ENCODE peak calls at places on chromosomes 4 and X, in eight cellular contexts. M is A673, K is GM23338, W is fibroblast of the aortic adventitia, O is A549, Q is cardiac muscle cell, C is astrocyte of the spinal cord, L is fibroblast of lung. D is an unnamed sample.

GRCh38 chr4:177441061-177441802 is 1.0 kb downstream of the AGA start:
- DNase-seq in M (peak), K (peak), W (peak), O (peak), Q (peak), C (peak), L (peak), D (peak)

GRCh38 chr4:48225368-48226141 is 44.1 kb downstream of the TEC start:
- DNase-seq in M (no peak), K (peak), W (no peak), O (no peak), Q (no peak), C (no peak), L (no peak), D (no peak)

GRCh38 chr4:54320826-54321320 is 91.8 kb downstream of the PDGFRA start:
- DNase-seq in M (no peak), K (no peak), W (no peak), O (no peak), Q (no peak), C (no peak), L (no peak), D (no peak)

GRCh38 chrX:103629295-103630170 is 758 bp downstream of the TCEAL1 start:
- DNase-seq in M (peak), K (peak), W (peak), O (peak), Q (peak), C (peak), L (peak), D (peak)

GRCh38 chr4:171846232-171846631 is 33.0 kb downstream of the GALNTL6 start:
- DNase-seq in M (peak), K (peak), W (no peak), O (no peak), Q (peak), C (peak), L (peak), D (peak)

GRCh38 chr4:159791334-159791733 is 688.5 kb downstream of the RAPGEF2 start:
- DNase-seq in M (no peak), K (no peak), W (no peak), O (no peak), Q (no peak), C (no peak), L (no peak), D (no peak)

GRCh38 chrX:29274517-29274916 is 687.3 kb downstream of the IL1RAPL1 start:
- DNase-seq in M (no peak), K (no peak), W (no peak), O (no peak), Q (no peak), C (no peak), L (no peak), D (no peak)

GRCh38 chrX:70231666-70232065 is 2.8 kb upstream of the AWAT1 start:
- DNase-seq in M (no peak), K (no peak), W (no peak), O (no peak), Q (peak), C (no peak), L (no peak), D (peak)

GRCh38 chrX:149711545-149712236 is at the start of gene MAGEA11:
- DNase-seq in M (no peak), K (no peak), W (no peak), O (no peak), Q (no peak), C (no peak), L (no peak), D (no peak)

GRCh38 chr4:152534541-152535231 is 1.2 kb downstream of the FBXW7 start:
- DNase-seq in M (peak), K (peak), W (peak), O (no peak), Q (peak), C (peak), L (peak), D (peak)

GRCh38 chrX:54891573-54891972 is 29.1 kb upstream of the TRO start:
- DNase-seq in M (peak), K (peak), W (peak), O (peak), Q (peak), C (peak), L (peak), D (peak)

GRCh38 chr4:42555828-42556227 is 101.1 kb downstream of the ATP8A1 start:
- DNase-seq in M (no peak), K (no peak), W (peak), O (no peak), Q (peak), C (peak), L (peak), D (peak)

GRCh38 chr4:98711526-98711925 is 53.1 kb upstream of the TSPAN5 start:
- DNase-seq in M (no peak), K (no peak), W (no peak), O (no peak), Q (peak), C (peak), L (peak), D (no peak)

GRCh38 chr4:179417357-179417756 is 1975.1 kb upstream of the AGA start:
- DNase-seq in M (no peak), K (no peak), W (no peak), O (no peak), Q (no peak), C (no peak), L (peak), D (no peak)

GRCh38 chr4:15674926-15675325 is 6.7 kb upstream of the FAM200B start:
- DNase-seq in M (no peak), K (no peak), W (no peak), O (no peak), Q (no peak), C (no peak), L (no peak), D (no peak)

GRCh38 chrX:40155617-40156471 is 58.1 kb upstream of the BCOR start:
- DNase-seq in M (peak), K (peak), W (no peak), O (peak), Q (no peak), C (no peak), L (no peak), D (no peak)

GRCh38 chr4:64360664-64361398 is 48.4 kb downstream of the TECRL start:
- DNase-seq in M (no peak), K (no peak), W (no peak), O (no peak), Q (no peak), C (no peak), L (no peak), D (no peak)

GRCh38 chrX:54695816-54696487 is 102.1 kb downstream of the ITIH6 start:
- DNase-seq in M (no peak), K (no peak), W (no peak), O (no peak), Q (no peak), C (no peak), L (no peak), D (no peak)

GRCh38 chr4:13988347-13989265 is 361.1 kb upstream of the BOD1L1 start:
- DNase-seq in M (peak), K (no peak), W (peak), O (peak), Q (peak), C (peak), L (peak), D (peak)

GRCh38 chr4:186400676-186401075 is 134.7 kb downstream of the F11 start:
- DNase-seq in M (peak), K (no peak), W (no peak), O (no peak), Q (peak), C (peak), L (peak), D (peak)

GRCh38 chr4:40621592-40622512 is 7.8 kb downstream of the RBM47 start:
- DNase-seq in M (peak), K (peak), W (peak), O (peak), Q (peak), C (peak), L (peak), D (peak)

GRCh38 chr4:70838972-70839536 is 636 bp downstream of the GRSF1 start:
- DNase-seq in M (peak), K (peak), W (peak), O (peak), Q (peak), C (peak), L (peak), D (peak)

GRCh38 chr4:31261632-31262031 is 541.5 kb downstream of the PCDH7 start:
- DNase-seq in M (no peak), K (no peak), W (no peak), O (no peak), Q (no peak), C (no peak), L (no peak), D (no peak)

GRCh38 chrX:45850197-45850774 is 649.6 kb upstream of the DIPK2B start:
- DNase-seq in M (peak), K (peak), W (peak), O (no peak), Q (no peak), C (peak), L (peak), D (no peak)

GRCh38 chr4:185134176-185134869 is 8.7 kb upstream of the SLC25A4 start:
- DNase-seq in M (peak), K (peak), W (peak), O (peak), Q (peak), C (peak), L (peak), D (peak)

GRCh38 chrX:23332888-23333821 is 1.5 kb upstream of the PTCHD1 start:
- DNase-seq in M (no peak), K (peak), W (no peak), O (no peak), Q (no peak), C (no peak), L (no peak), D (no peak)

GRCh38 chr4:163245044-163245443 is 78.4 kb upstream of the NAF1 start:
- DNase-seq in M (peak), K (no peak), W (no peak), O (no peak), Q (no peak), C (no peak), L (no peak), D (no peak)

GRCh38 chrX:39813631-39814246 is 284.0 kb downstream of the BCOR start:
- DNase-seq in M (no peak), K (no peak), W (peak), O (no peak), Q (peak), C (peak), L (peak), D (peak)

GRCh38 chr4:144449623-144450022 is 196.3 kb upstream of the HHIP start:
- DNase-seq in M (no peak), K (no peak), W (peak), O (no peak), Q (peak), C (no peak), L (peak), D (peak)

GRCh38 chr4:154506253-154506652 is 14.7 kb upstream of the DCHS2 start:
- DNase-seq in M (peak), K (peak), W (peak), O (no peak), Q (peak), C (peak), L (peak), D (peak)

GRCh38 chrX:38431525-38431924 is 79.1 kb downstream of the OTC start:
- DNase-seq in M (no peak), K (no peak), W (no peak), O (no peak), Q (no peak), C (no peak), L (no peak), D (no peak)

GRCh38 chrX:131827935-131828334 is 195.2 kb upstream of the STK26 start:
- DNase-seq in M (peak), K (peak), W (peak), O (no peak), Q (peak), C (peak), L (no peak), D (peak)

GRCh38 chr4:40307627-40308497 is 27.3 kb upstream of the CHRNA9 start:
- DNase-seq in M (peak), K (peak), W (no peak), O (no peak), Q (no peak), C (no peak), L (no peak), D (no peak)

GRCh38 chrX:22095306-22095705 is 63.2 kb downstream of the PHEX start:
- DNase-seq in M (no peak), K (no peak), W (peak), O (no peak), Q (peak), C (peak), L (peak), D (peak)

GRCh38 chr4:185878633-185879032 is 66.6 kb upstream of the SORBS2 start:
- DNase-seq in M (no peak), K (no peak), W (no peak), O (no peak), Q (no peak), C (no peak), L (no peak), D (no peak)

DNA sequence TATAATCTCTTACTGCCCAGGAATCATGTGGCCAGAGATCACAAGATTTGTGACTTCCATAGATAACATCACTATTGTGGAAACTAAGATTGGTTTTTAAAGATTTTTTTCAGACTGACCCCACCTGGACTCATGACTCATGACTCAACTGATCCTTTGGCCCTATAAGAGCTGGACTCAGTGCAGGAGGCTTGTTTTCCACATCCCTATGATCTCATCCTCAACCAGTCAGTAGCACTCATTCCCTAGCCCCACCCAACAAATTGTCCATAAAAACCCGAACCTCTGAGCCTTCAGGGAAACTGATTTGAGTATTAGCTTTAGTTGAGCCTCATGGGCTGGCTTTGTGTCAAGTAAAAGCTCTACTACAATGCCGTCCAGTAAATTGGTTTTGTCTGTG is 7.9 kb upstream of the NOCT start:
- DNase-seq in M (no peak), K (no peak), W (no peak), O (no peak), Q (no peak), C (no peak), L (peak), D (no peak)
- TF ChIP-seq CTCF in M (no peak), K (no peak), W (no peak), O (no peak), Q (no peak), C (no peak), L (no peak), D (no peak)

DNA sequence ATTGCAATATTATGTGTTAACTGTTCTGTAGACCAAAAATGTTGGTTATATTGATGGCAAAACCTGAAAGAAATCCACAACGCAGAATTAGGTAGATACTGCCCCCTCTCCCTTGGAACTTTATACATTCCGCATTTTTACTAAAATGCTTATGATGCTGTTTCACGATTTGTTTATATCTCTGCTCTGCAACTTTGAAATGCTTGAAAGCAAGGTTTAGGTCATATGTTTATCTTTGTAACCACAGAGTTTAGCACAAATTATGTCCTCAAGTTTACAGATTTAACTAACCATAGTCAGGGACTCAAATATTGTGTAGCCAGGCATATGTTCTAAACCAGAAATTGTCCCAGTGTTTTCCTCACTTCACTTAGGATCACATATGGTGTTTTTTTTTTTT is 66.1 kb upstream of the H2AZ1 start:
- DNase-seq in M (no peak), K (no peak), W (no peak), O (no peak), Q (no peak), C (peak), L (peak), D (no peak)
- H3K4me3 ChIP-seq in M (no peak), K (no peak), W (no peak), O (no peak), Q (no peak), C (no peak), L (no peak), D (no peak)

GRCh38 chrX:107849747-107850478 is 24.2 kb downstream of the MID2 start:
- DNase-seq in M (no peak), K (peak), W (no peak), O (no peak), Q (no peak), C (no peak), L (no peak), D (no peak)
- TF ChIP-seq CTCF in M (peak), K (peak), W (peak), O (no peak), Q (no peak), C (peak), L (no peak), D (peak)

DNA sequence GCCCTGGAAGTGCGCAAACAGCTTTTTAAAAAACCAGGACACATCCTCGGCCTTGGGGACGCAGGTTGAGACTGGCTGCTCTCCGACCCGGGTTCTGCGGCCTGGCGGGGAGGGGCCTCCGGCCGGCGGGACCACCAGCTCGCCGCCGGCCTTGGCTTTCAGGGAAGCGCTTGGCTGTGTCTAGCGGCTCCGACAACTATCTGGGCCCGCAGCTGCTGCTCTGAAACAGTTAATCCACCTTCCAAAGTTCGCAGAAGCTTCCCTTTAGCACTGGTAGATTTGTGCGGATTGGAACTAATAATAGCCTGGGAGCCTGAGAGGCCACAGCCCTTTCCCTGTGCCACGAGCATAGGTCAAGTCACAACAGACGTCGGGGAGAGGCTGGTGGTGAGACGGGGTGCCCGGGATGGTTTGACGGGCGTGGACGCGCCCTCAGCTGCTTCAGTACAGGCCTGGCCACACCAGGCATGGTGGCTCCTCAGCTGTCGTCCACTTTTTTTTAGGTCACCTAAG is 1.2 kb upstream of the SEL1L3 start:
- DNase-seq in M (no peak), K (peak), W (no peak), O (no peak), Q (no peak), C (no peak), L (no peak), D (no peak)
- H3K4me3 ChIP-seq in M (peak), K (peak), W (no peak), O (no peak), Q (no peak), C (no peak), L (no peak), D (peak)

DNA sequence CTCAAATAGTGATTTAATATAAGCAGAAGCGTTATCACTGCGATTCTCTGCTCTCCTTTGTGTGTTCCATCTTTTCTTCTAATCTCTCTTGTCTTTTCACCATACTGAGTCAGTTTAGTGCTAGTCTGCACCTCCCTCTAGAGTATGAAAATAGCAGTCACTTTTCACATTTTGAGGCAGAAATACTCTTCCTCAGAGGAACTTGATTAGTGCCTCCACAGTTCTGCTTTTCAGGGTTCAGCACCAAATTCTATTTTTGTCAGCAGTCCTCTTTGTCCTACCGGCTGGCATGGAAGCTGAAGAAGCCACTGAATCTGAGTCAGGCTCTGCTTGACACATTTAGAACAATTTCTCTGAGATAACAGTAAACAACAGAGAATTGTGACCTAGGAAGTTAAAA is 49.7 kb upstream of the ANKRD17 start:
- DNase-seq in M (no peak), K (peak), W (peak), O (no peak), Q (peak), C (peak), L (peak), D (peak)
- TF ChIP-seq CTCF in M (no peak), K (peak), W (peak), O (peak), Q (peak), C (peak), L (peak), D (peak)

GRCh38 chrX:858542-859078 is 228.0 kb downstream of the SHOX start:
- DNase-seq in M (no peak), K (no peak), W (no peak), O (no peak), Q (no peak), C (no peak), L (no peak), D (no peak)
- H3K4me3 ChIP-seq in M (no peak), K (no peak), W (no peak), O (no peak), Q (no peak), C (no peak), L (no peak), D (no peak)

D was measured in fibroblast of pulmonary artery.